ENCODE peak calls at places on chromosomes 3 and 15, in seven cellular contexts. N is hepatocyte; X is PC-3; B is ovary; Z is cardiac muscle cell; J is CD8-positive, alpha-beta T cell; K is heart left ventricle. R is an unnamed sample.

GRCh38 chr3:71128951-71129350 is 454.6 kb downstream of the FOXP1 start:
- DNase-seq in X (no peak), K (no peak), Z (peak), J (no peak), N (no peak), B (no peak), R (no peak)

GRCh38 chr3:134315286-134316106 is 58.8 kb downstream of the AMOTL2 start:
- DNase-seq in X (peak), B (peak), K (peak), J (no peak), N (no peak), Z (peak), R (no peak)

GRCh38 chr3:129211772-129212171 is 28.1 kb upstream of the CNBP start:
- DNase-seq in B (peak), X (peak), N (peak), Z (peak), K (peak), J (no peak), R (peak)

GRCh38 chr15:35043380-35044095 is 41.6 kb downstream of the NANOGP8 start:
- DNase-seq in X (no peak), K (no peak), Z (peak), J (no peak), N (no peak), B (no peak), R (no peak)

GRCh38 chr15:87618203-87618725 is 638.3 kb downstream of the NTRK3 start:
- DNase-seq in B (no peak), K (no peak), X (no peak), Z (peak), N (no peak), J (no peak), R (no peak)

GRCh38 chr3:152524198-152525140 is 255.7 kb downstream of the MBNL1 start:
- DNase-seq in X (peak), J (no peak), B (no peak), Z (peak), N (peak), K (no peak), R (peak)

GRCh38 chr3:142691527-142691926 is 32.3 kb upstream of the TRPC1 start:
- DNase-seq in B (no peak), J (no peak), Z (no peak), K (no peak), N (no peak), X (no peak), R (no peak)

GRCh38 chr15:42037650-42038049 is 16.8 kb upstream of the PLA2G4E start:
- DNase-seq in J (no peak), X (peak), K (no peak), Z (no peak), B (no peak), N (no peak), R (no peak)

GRCh38 chr3:72982653-72983366 is 13.8 kb upstream of the PPP4R2 start:
- DNase-seq in K (no peak), X (no peak), J (no peak), N (no peak), B (no peak), Z (no peak), R (no peak)

GRCh38 chr3:168714609-168715240 is 619.0 kb upstream of the GOLIM4 start:
- DNase-seq in J (no peak), B (no peak), X (no peak), N (no peak), K (no peak), Z (no peak), R (no peak)

GRCh38 chr3:50401973-50402372 is 42.7 kb upstream of the TMEM115 start:
- DNase-seq in J (no peak), X (peak), B (no peak), K (no peak), N (no peak), Z (no peak), R (no peak)

GRCh38 chr3:34012102-34012461 is 213.7 kb downstream of the PDCD6IP start:
- DNase-seq in X (peak), B (no peak), N (peak), Z (peak), J (no peak), K (no peak), R (peak)

GRCh38 chr3:151282921-151283320 is 4.6 kb upstream of the P2RY14 start:
- DNase-seq in N (peak), X (peak), Z (peak), B (no peak), J (no peak), K (no peak), R (peak)

GRCh38 chr3:37990527-37990926 is at the start of gene VILL:
- DNase-seq in N (peak), Z (no peak), K (no peak), J (no peak), X (peak), B (peak), R (no peak)

GRCh38 chr3:48034000-48034516 is 17.8 kb upstream of the MAP4 start:
- DNase-seq in N (peak), X (peak), Z (peak), B (no peak), J (no peak), K (no peak), R (no peak)

GRCh38 chr15:88742161-88742560 is 61.1 kb upstream of the ACAN start:
- DNase-seq in N (no peak), J (no peak), K (no peak), B (no peak), X (no peak), Z (no peak), R (no peak)

GRCh38 chr15:71517751-71518150 is 292.6 kb upstream of the NR2E3 start:
- DNase-seq in N (no peak), K (no peak), B (no peak), Z (no peak), J (no peak), X (no peak), R (no peak)

GRCh38 chr3:184284696-184285095 is 8.9 kb downstream of the ECE2 start:
- DNase-seq in N (peak), X (peak), Z (peak), B (no peak), J (no peak), K (no peak), R (peak)

GRCh38 chr15:39124925-39125625 is 455.8 kb upstream of the THBS1 start:
- DNase-seq in K (no peak), N (no peak), Z (no peak), B (no peak), X (peak), J (no peak), R (no peak)

GRCh38 chr3:113575191-113575590 is 42.8 kb downstream of the SIDT1 start:
- DNase-seq in B (no peak), N (no peak), X (peak), Z (no peak), J (no peak), K (no peak), R (no peak)

GRCh38 chr3:43624619-43625305 is 3.0 kb upstream of the ANO10 start:
- DNase-seq in K (no peak), N (no peak), J (no peak), B (no peak), X (no peak), Z (no peak), R (no peak)

GRCh38 chr3:157785071-157785826 is 282.0 kb upstream of the VEPH1 start:
- DNase-seq in K (no peak), X (peak), J (no peak), B (no peak), N (peak), Z (peak), R (no peak)

GRCh38 chr3:101262393-101263240 is 57.8 kb downstream of the IMPG2 start:
- DNase-seq in Z (no peak), X (no peak), N (no peak), J (no peak), K (no peak), B (no peak), R (no peak)

GRCh38 chr15:57551717-57552677 is 39.7 kb upstream of the MYZAP start:
- DNase-seq in Z (peak), B (no peak), J (no peak), N (peak), X (peak), K (no peak), R (peak)

GRCh38 chr3:13559751-13560540 is 11.0 kb downstream of the FBLN2 start:
- DNase-seq in K (peak), J (no peak), X (no peak), B (no peak), Z (no peak), N (no peak), R (no peak)

DNA sequence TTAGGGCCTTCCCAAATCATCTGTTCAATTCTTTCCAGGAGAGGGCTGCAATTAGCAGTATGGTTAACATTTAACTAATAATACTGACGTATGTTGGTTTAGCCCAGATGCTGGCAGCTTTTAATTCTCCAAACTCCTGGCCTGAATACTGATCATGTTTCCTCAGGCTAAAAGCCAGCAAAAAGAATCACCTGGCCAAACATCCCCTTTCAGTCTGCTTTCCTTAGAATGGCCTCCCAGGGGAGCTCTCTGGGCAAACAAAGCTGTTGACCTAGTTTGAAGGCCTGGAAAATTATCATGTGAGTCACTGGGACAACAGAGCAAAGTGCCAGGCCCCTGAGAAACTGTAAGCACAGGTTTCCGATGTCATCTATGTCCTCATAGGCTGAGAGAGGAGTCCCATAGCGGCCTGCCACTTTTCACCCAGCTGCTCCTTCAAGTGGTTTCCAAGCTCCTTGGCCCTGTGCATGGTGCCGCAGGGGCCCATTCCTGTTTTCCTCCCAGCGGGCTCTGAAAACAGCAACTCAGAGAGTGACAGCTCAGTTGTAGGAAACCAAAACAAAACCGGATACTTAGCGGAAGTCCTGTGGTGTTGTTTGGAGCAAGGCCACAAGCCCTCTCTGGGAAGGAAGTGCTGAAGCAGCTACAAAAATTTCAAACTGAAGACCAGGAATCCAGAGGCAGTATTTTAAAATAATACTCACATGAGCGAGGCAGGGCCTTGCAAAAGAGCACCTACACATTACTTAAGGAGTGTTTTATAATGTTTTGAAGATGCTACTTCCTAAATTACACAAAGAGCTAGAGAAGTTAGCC is 36.5 kb upstream of the RAB11A start:
- DNase-seq in Z (peak), N (peak), J (peak), X (peak), K (peak), B (peak), R (peak)
- TF ChIP-seq CTCF in Z (no peak), N (peak), J (no peak), X (peak), K (no peak), B (no peak), R (peak)

GRCh38 chr3:107958151-107958550 is 132.7 kb downstream of the CD47 start:
- DNase-seq in K (no peak), B (no peak), N (no peak), J (no peak), Z (peak), X (no peak), R (no peak)
- H3K27ac ChIP-seq in K (peak), B (peak), N (peak), J (no peak), Z (no peak), X (no peak), R (no peak)

DNA sequence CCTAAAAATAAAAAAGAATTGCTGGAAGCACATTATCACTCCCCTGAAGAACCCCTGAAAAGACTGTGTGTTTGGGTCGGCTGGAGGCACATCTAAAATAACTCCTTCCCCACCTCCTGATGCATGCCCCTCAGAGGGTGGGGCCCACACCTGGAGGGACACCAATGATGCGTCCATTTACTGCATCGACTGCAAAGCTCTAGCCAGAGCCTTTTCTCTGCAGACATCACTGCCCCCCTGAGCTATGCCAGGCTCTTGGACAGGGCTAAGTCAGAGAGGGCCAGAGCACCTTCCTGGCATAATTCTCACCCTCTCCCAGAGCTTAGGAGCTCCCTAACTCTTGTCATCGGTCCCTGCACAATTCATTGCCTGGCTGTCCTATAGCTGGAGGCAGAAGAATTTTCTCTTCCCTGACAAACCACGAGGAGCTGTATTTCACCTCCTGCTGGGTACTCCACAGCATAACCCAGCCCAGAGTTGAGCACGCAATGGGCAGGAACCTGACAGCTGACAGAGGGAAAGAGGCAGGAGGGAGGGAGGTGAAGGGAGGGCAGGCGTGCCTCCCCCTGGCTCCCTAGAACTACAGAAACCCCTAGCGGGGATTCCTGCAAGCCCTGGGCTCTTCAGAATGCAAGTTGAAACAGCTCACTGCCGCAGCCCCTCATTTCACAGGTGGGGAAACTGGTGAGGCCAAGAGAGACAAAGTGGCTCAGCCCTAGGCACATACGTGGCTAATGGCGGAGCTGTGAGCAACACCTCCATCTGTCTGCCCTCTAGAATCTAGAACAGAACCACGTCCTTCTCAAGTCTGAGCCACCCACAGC is 46.6 kb downstream of the XXYLT1 start:
- DNase-seq in Z (no peak), N (no peak), J (no peak), X (no peak), B (peak), K (no peak), R (peak)
- TF ChIP-seq CTCF in Z (no peak), N (no peak), J (no peak), X (no peak), B (no peak), K (no peak), R (peak)

DNA sequence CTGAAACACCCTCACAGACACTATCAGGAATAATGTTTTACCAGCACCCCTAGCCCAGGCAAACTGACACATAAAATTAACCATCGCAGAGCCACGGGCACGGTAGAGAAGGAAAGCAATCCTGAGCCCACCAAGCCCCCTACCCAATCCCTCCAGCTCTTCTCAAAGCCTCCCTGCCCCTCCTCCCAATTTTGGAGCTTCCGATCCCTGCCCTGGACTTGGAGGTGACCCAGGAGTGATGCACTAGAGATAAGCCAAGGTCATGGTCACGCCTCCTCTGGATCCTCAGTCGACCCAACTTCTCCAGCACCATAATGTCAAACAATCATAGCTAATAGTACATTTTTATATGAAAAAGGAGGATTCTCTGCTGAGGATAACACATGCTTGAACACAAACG is 188.7 kb upstream of the NSMCE3 start:
- DNase-seq in B (no peak), Z (no peak), N (no peak), X (no peak), J (no peak), K (no peak), R (no peak)
- H3K27ac ChIP-seq in B (no peak), Z (no peak), N (no peak), X (no peak), J (no peak), K (no peak), R (no peak)

GRCh38 chr3:154022603-154023002 is 98.6 kb upstream of the ARHGEF26 start:
- DNase-seq in B (no peak), J (no peak), Z (peak), N (no peak), K (no peak), X (no peak), R (no peak)

GRCh38 chr3:154015307-154015706 is 105.9 kb upstream of the ARHGEF26 start:
- DNase-seq in B (no peak), X (peak), K (no peak), Z (no peak), J (no peak), N (no peak), R (no peak)

GRCh38 chr3:154023148-154023547 is 98.0 kb upstream of the ARHGEF26 start:
- DNase-seq in K (no peak), J (no peak), N (peak), X (no peak), B (no peak), Z (peak), R (no peak)

GRCh38 chr3:154018100-154018696 is 103.0 kb upstream of the ARHGEF26 start:
- DNase-seq in B (no peak), Z (peak), X (peak), K (no peak), N (peak), J (peak), R (peak)
- TF ChIP-seq CTCF in B (no peak), Z (peak), X (peak), K (no peak), N (peak), J (no peak), R (peak)